ENCODE peak calls at places on chromosomes 4 and X, in six cellular contexts. One of them, this sample, is unnamed.

GRCh38 chr4:22315643-22316042 is 200.2 kb downstream of the ADGRA3 start:
- DNase-seq in mucosa of descending colon: no peak
- DNase-seq in NCI-H1105 treated with DMSO at 0.1 percent for 48 hours: no peak
- DNase-seq in cardiac fibroblast: no peak
- DNase-seq in AG20443: peak
- DNase-seq in tibial artery: no peak
- DNase-seq in this sample: peak

GRCh38 chrX:20471483-20471882 is 204.8 kb upstream of the RPS6KA3 start:
- DNase-seq in AG20443: no peak
- DNase-seq in cardiac fibroblast: no peak
- DNase-seq in mucosa of descending colon: no peak
- DNase-seq in NCI-H1105 treated with DMSO at 0.1 percent for 48 hours: no peak
- DNase-seq in tibial artery: no peak
- DNase-seq in this sample: no peak

GRCh38 chrX:78075787-78076389 is 28.2 kb upstream of the PGK1 start:
- DNase-seq in AG20443: no peak
- DNase-seq in mucosa of descending colon: no peak
- DNase-seq in NCI-H1105 treated with DMSO at 0.1 percent for 48 hours: no peak
- DNase-seq in cardiac fibroblast: peak
- DNase-seq in tibial artery: no peak
- DNase-seq in this sample: no peak

GRCh38 chrX:69165116-69165651 is at the start of gene PJA1:
- DNase-seq in AG20443: peak
- DNase-seq in NCI-H1105 treated with DMSO at 0.1 percent for 48 hours: peak
- DNase-seq in mucosa of descending colon: peak
- DNase-seq in cardiac fibroblast: peak
- DNase-seq in tibial artery: peak
- DNase-seq in this sample: peak

GRCh38 chr4:153661215-153661822 is 22.8 kb upstream of the TLR2 start:
- DNase-seq in NCI-H1105 treated with DMSO at 0.1 percent for 48 hours: no peak
- DNase-seq in tibial artery: no peak
- DNase-seq in AG20443: no peak
- DNase-seq in mucosa of descending colon: no peak
- DNase-seq in cardiac fibroblast: peak
- DNase-seq in this sample: no peak

GRCh38 chrX:107818900-107819521 is 6.7 kb upstream of the MID2 start:
- DNase-seq in cardiac fibroblast: no peak
- DNase-seq in mucosa of descending colon: no peak
- DNase-seq in tibial artery: no peak
- DNase-seq in NCI-H1105 treated with DMSO at 0.1 percent for 48 hours: no peak
- DNase-seq in AG20443: no peak
- DNase-seq in this sample: no peak

GRCh38 chr4:41731569-41731968 is 17.0 kb downstream of the PHOX2B start:
- DNase-seq in AG20443: no peak
- DNase-seq in cardiac fibroblast: no peak
- DNase-seq in NCI-H1105 treated with DMSO at 0.1 percent for 48 hours: no peak
- DNase-seq in mucosa of descending colon: no peak
- DNase-seq in tibial artery: no peak
- DNase-seq in this sample: no peak

GRCh38 chr4:16684083-16684482 is 214.4 kb downstream of the LDB2 start:
- DNase-seq in cardiac fibroblast: peak
- DNase-seq in tibial artery: no peak
- DNase-seq in AG20443: peak
- DNase-seq in mucosa of descending colon: no peak
- DNase-seq in NCI-H1105 treated with DMSO at 0.1 percent for 48 hours: no peak
- DNase-seq in this sample: no peak

This sample was measured in osteoblast.